ENCODE peak calls at places on chromosomes 13 and 19, in five cellular contexts. One of them, this sample, is unnamed.

GRCh38 chr13:40445557-40445990 is 220.9 kb downstream of the FOXO1 start:
- DNase-seq in IMR-90: no peak
- DNase-seq in SK-N-SH: no peak
- DNase-seq in GM12878: peak; percentile 99
- DNase-seq in K562: no peak
- DNase-seq in this sample: no peak

GRCh38 chr13:109166807-109167206 is 537.4 kb downstream of the MYO16 start:
- DNase-seq in IMR-90: no peak
- DNase-seq in SK-N-SH: no peak
- DNase-seq in GM12878: no peak
- DNase-seq in K562: no peak
- DNase-seq in this sample: no peak

GRCh38 chr13:51971520-51972426 is 39.5 kb downstream of the ATP7B start:
- DNase-seq in IMR-90: no peak
- DNase-seq in SK-N-SH: no peak
- DNase-seq in GM12878: no peak
- DNase-seq in K562: no peak
- DNase-seq in this sample: peak; percentile 58

GRCh38 chr19:13974073-13974472 is 21.8 kb downstream of the DCAF15 start:
- DNase-seq in IMR-90: no peak
- DNase-seq in SK-N-SH: peak; percentile 66
- DNase-seq in GM12878: no peak
- DNase-seq in K562: peak; percentile 61
- DNase-seq in this sample: no peak

GRCh38 chr19:45632468-45633196 is 6.6 kb downstream of the EML2 start:
- DNase-seq in IMR-90: peak; percentile 89
- DNase-seq in SK-N-SH: peak; percentile 96
- DNase-seq in GM12878: no peak
- DNase-seq in K562: peak; percentile 89
- DNase-seq in this sample: no peak

GRCh38 chr13:48686810-48687209 is 33.1 kb downstream of the CYSLTR2 start:
- DNase-seq in IMR-90: no peak
- DNase-seq in SK-N-SH: no peak
- DNase-seq in GM12878: no peak
- DNase-seq in K562: no peak
- DNase-seq in this sample: no peak

GRCh38 chr19:31015778-31016177 is 333.5 kb downstream of the TSHZ3 start:
- DNase-seq in IMR-90: no peak
- DNase-seq in SK-N-SH: no peak
- DNase-seq in GM12878: no peak
- DNase-seq in K562: no peak
- DNase-seq in this sample: no peak

GRCh38 chr19:13920940-13921744 is 15.1 kb downstream of the CC2D1A start:
- DNase-seq in IMR-90: peak; percentile 44
- DNase-seq in SK-N-SH: peak; percentile 77
- DNase-seq in GM12878: peak; percentile 25
- DNase-seq in K562: peak; percentile 77
- DNase-seq in this sample: peak; percentile 57

GRCh38 chr13:34913040-34913439 is 29.0 kb upstream of the NBEA start:
- DNase-seq in IMR-90: no peak
- DNase-seq in SK-N-SH: no peak
- DNase-seq in GM12878: no peak
- DNase-seq in K562: no peak
- DNase-seq in this sample: no peak

GRCh38 chr13:90414691-90415596 is 932.5 kb upstream of the MIR17HG start:
- DNase-seq in IMR-90: peak; percentile 81
- DNase-seq in SK-N-SH: no peak
- DNase-seq in GM12878: no peak
- DNase-seq in K562: no peak
- DNase-seq in this sample: no peak

GRCh38 chr19:3682741-3683404 is 17.4 kb downstream of the PIP5K1C start:
- DNase-seq in IMR-90: peak; percentile 60
- DNase-seq in SK-N-SH: peak; percentile 79
- DNase-seq in GM12878: no peak
- DNase-seq in K562: peak; percentile 67
- DNase-seq in this sample: no peak

GRCh38 chr13:36432106-36432544 is at the start of gene CCNA1:
- DNase-seq in IMR-90: no peak
- DNase-seq in SK-N-SH: peak; percentile 83
- DNase-seq in GM12878: no peak
- DNase-seq in K562: peak; percentile 27
- DNase-seq in this sample: no peak

GRCh38 chr19:34508540-34508939 is 27.0 kb downstream of the WTIP start:
- DNase-seq in IMR-90: no peak
- DNase-seq in SK-N-SH: peak; percentile 44
- DNase-seq in GM12878: no peak
- DNase-seq in K562: peak; percentile 21
- DNase-seq in this sample: no peak

GRCh38 chr13:35648109-35648508 is 171.6 kb upstream of the MAB21L1 start:
- DNase-seq in IMR-90: peak; percentile 42
- DNase-seq in SK-N-SH: no peak
- DNase-seq in GM12878: no peak
- DNase-seq in K562: no peak
- DNase-seq in this sample: no peak

GRCh38 chr19:49361438-49362047 is 673 bp downstream of the TEAD2 start:
- DNase-seq in IMR-90: peak; percentile 80
- DNase-seq in SK-N-SH: peak; percentile 79
- DNase-seq in GM12878: no peak
- DNase-seq in K562: peak; percentile 88
- DNase-seq in this sample: peak; percentile 70

GRCh38 chr19:33241530-33242101 is 16.0 kb upstream of the SLC7A10 start:
- DNase-seq in IMR-90: no peak
- DNase-seq in SK-N-SH: peak; percentile 72
- DNase-seq in GM12878: no peak
- DNase-seq in K562: peak; percentile 30
- DNase-seq in this sample: no peak

GRCh38 chr13:34161829-34162544 is 344.0 kb downstream of the RFC3 start:
- DNase-seq in IMR-90: peak; percentile 80
- DNase-seq in SK-N-SH: no peak
- DNase-seq in GM12878: no peak
- DNase-seq in K562: no peak
- DNase-seq in this sample: peak; percentile 25

GRCh38 chr19:28454083-28454482 is 758.9 kb downstream of the UQCRFS1 start:
- DNase-seq in IMR-90: no peak
- DNase-seq in SK-N-SH: no peak
- DNase-seq in GM12878: no peak
- DNase-seq in K562: peak; percentile 26
- DNase-seq in this sample: no peak

GRCh38 chr13:50999641-51000040 is 90.0 kb downstream of the RNASEH2B start:
- DNase-seq in IMR-90: no peak
- DNase-seq in SK-N-SH: no peak
- DNase-seq in GM12878: no peak
- DNase-seq in K562: no peak
- DNase-seq in this sample: no peak

GRCh38 chr19:19342086-19343015 is 21.7 kb downstream of the MAU2 start:
- DNase-seq in IMR-90: peak; percentile 46
- DNase-seq in SK-N-SH: peak; percentile 94
- DNase-seq in GM12878: no peak
- DNase-seq in K562: peak; percentile 83
- DNase-seq in this sample: peak; percentile 44

GRCh38 chr13:35086667-35087066 is 144.6 kb downstream of the NBEA start:
- DNase-seq in IMR-90: no peak
- DNase-seq in SK-N-SH: no peak
- DNase-seq in GM12878: no peak
- DNase-seq in K562: no peak
- DNase-seq in this sample: no peak

GRCh38 chr19:10009269-10009665 is 1.0 kb downstream of the COL5A3 start:
- DNase-seq in IMR-90: peak; percentile 92
- DNase-seq in SK-N-SH: peak; percentile 60
- DNase-seq in GM12878: no peak
- DNase-seq in K562: peak; percentile 64
- DNase-seq in this sample: no peak

GRCh38 chr13:113879017-113879416 is 15.1 kb upstream of the GAS6 start:
- DNase-seq in IMR-90: no peak
- DNase-seq in SK-N-SH: no peak
- DNase-seq in GM12878: no peak
- DNase-seq in K562: no peak
- DNase-seq in this sample: no peak

GRCh38 chr19:33702606-33703437 is 81.1 kb downstream of the CHST8 start:
- DNase-seq in IMR-90: no peak
- DNase-seq in SK-N-SH: peak; percentile 10
- DNase-seq in GM12878: no peak
- DNase-seq in K562: no peak
- DNase-seq in this sample: no peak

GRCh38 chr13:114081761-114082681 is 50.4 kb downstream of the RASA3 start:
- DNase-seq in IMR-90: no peak
- DNase-seq in SK-N-SH: no peak
- DNase-seq in GM12878: no peak
- DNase-seq in K562: no peak
- DNase-seq in this sample: no peak

GRCh38 chr19:2032296-2032941 is 16.9 kb upstream of the BTBD2 start:
- DNase-seq in IMR-90: peak; percentile 65
- DNase-seq in SK-N-SH: peak; percentile 91
- DNase-seq in GM12878: no peak
- DNase-seq in K562: no peak
- DNase-seq in this sample: no peak

GRCh38 chr13:27338816-27339215 is 68.2 kb downstream of the RASL11A start:
- DNase-seq in IMR-90: no peak
- DNase-seq in SK-N-SH: peak; percentile 45
- DNase-seq in GM12878: no peak
- DNase-seq in K562: peak; percentile 37
- DNase-seq in this sample: peak; percentile 40

GRCh38 chr13:47179321-47179720 is 282.5 kb upstream of the HTR2A start:
- DNase-seq in IMR-90: no peak
- DNase-seq in SK-N-SH: no peak
- DNase-seq in GM12878: no peak
- DNase-seq in K562: no peak
- DNase-seq in this sample: no peak

GRCh38 chr13:47170971-47171370 is 274.1 kb upstream of the HTR2A start:
- DNase-seq in IMR-90: no peak
- DNase-seq in SK-N-SH: no peak
- DNase-seq in GM12878: no peak
- DNase-seq in K562: no peak
- DNase-seq in this sample: no peak

GRCh38 chr13:47178090-47178950 is 281.5 kb upstream of the HTR2A start:
- DNase-seq in IMR-90: no peak
- DNase-seq in SK-N-SH: no peak
- DNase-seq in GM12878: no peak
- DNase-seq in K562: peak; percentile 12
- DNase-seq in this sample: no peak

DNA sequence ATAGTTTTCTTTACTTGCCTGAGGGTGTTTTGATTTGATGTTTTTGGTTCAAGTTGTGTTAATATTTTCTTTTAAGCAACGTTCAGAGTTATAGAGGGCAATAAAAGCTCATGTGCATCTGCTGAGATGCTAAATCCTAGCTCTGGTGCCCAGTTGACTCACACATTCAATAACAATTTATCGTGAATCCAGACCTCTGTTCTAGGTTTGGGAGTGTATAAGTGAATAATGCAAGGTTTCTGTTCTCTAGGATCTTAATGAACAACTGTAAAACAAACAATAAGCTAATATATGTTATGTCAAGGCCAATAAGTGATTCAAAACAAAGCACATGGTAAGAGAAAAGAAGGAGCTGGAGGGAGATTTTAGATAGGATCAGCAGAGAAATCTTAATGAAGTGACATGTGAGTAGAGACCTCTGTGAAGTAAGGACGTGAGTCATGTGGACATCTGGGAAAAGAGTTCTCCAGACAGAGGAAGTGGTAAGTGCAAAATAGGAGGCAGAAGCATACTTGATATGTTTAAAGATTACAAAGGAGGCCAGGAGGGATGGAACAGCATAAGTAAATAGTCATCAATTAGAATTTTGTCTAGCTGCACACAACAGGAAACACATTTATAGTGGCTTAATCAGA is 278.4 kb upstream of the HTR2A start:
- DNase-seq in IMR-90: peak; percentile 95
- DNase-seq in SK-N-SH: no peak
- DNase-seq in GM12878: no peak
- DNase-seq in K562: no peak
- DNase-seq in this sample: no peak
- TF ChIP-seq MXI1 in IMR-90: no peak
- TF ChIP-seq MXI1 in SK-N-SH: no peak
- TF ChIP-seq MXI1 in GM12878: no peak
- TF ChIP-seq MXI1 in K562: no peak
- TF ChIP-seq MXI1 in this sample: no peak

GRCh38 chr19:51593138-51593890 is 22.2 kb downstream of the ZNF175 start:
- DNase-seq in IMR-90: no peak
- DNase-seq in SK-N-SH: no peak
- DNase-seq in GM12878: no peak
- DNase-seq in K562: no peak
- DNase-seq in this sample: no peak
- TF ChIP-seq MXI1 in IMR-90: no peak
- TF ChIP-seq MXI1 in SK-N-SH: no peak
- TF ChIP-seq MXI1 in GM12878: no peak
- TF ChIP-seq MXI1 in K562: no peak
- TF ChIP-seq MXI1 in this sample: no peak

GRCh38 chr13:44063881-44064280 is 184.2 kb downstream of the LACC1 start:
- DNase-seq in IMR-90: no peak
- DNase-seq in SK-N-SH: no peak
- DNase-seq in GM12878: no peak
- DNase-seq in K562: no peak
- DNase-seq in this sample: no peak
- TF ChIP-seq MXI1 in IMR-90: no peak
- TF ChIP-seq MXI1 in SK-N-SH: no peak
- TF ChIP-seq MXI1 in GM12878: no peak
- TF ChIP-seq MXI1 in K562: no peak
- TF ChIP-seq MXI1 in this sample: no peak

DNA sequence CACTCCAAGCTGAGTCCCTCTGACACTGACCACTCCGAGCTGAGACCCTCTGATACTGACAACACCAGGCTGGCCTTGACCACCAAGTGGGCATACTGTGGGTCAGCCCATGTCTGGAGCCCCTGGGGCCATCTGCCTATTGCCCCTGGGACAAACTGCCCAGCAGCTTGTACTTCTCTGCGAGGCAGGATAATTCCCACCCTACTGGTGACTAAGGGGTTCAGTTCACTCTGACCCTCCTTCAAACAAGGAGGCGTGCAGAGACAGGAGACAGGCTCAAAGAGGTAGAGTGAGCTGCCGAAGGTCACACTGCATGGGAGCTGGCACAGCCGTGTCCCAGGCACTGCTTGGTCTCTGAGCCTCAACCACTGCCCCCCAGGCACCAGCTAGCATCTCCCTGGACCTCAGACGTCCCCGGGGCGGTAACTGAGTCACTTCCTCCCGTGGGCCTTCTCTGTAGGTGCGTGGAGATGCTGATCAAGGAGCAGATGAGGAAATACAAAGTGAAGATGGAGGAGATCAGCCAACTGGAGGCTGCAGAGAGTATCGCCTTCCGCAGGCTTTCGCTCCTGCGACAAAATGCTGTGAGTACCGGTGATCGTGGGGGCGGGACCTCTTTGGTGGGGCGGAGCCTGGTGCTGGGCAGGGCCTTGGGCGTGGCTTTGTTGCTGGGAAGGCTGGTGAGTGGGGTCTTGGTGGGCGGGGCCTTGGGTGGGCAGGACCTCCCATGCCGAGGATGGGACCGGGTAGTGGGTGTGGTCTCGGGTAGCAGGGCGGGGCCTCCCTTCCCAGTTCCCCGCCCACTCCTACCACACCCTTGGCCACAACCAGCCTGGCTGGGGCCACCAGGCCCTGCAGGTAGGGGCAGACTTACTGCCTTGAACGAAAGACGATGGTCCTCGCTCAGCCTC is 5.8 kb upstream of the USE1 start:
- DNase-seq in IMR-90: peak; percentile 20
- DNase-seq in SK-N-SH: peak; percentile 95
- DNase-seq in GM12878: no peak
- DNase-seq in K562: peak; percentile 97
- DNase-seq in this sample: no peak
- TF ChIP-seq MXI1 in IMR-90: no peak
- TF ChIP-seq MXI1 in SK-N-SH: no peak
- TF ChIP-seq MXI1 in GM12878: no peak
- TF ChIP-seq MXI1 in K562: peak; percentile 34
- TF ChIP-seq MXI1 in this sample: no peak

This sample was measured in HepG2.